ENCODE peak calls at places on chromosome 19, in nine cellular contexts. F is retina; Z is tibial artery; R is KBM-7; G is activated naive CD4-positive, alpha-beta T cell; J is adrenal gland; M is dorsolateral prefrontal cortex; E is stimulated activated naive CD4-positive, alpha-beta T cell; C is ACHN. X is an unnamed sample.

GRCh38 chr19:1501200-1501595 is 10.2 kb downstream of the REEP6 start:
- DNase-seq in F (no peak), R (no peak), G (no peak), M (no peak), J (no peak), Z (no peak), C (peak; percentile 66), E (no peak), X (no peak)

GRCh38 chr19:43534811-43535761 is 2.1 kb downstream of the ZNF575 start:
- DNase-seq in J (peak; percentile 78), M (peak; percentile 80), G (no peak), Z (peak; percentile 61), R (peak; percentile 33), F (peak; percentile 83), E (peak; percentile 5), C (peak; percentile 28), X (peak; percentile 57)

GRCh38 chr19:9139609-9140158 is 513 bp upstream of the ZNF317 start:
- DNase-seq in F (no peak), E (no peak), C (no peak), M (no peak), G (no peak), R (no peak), J (no peak), Z (no peak), X (no peak)

GRCh38 chr19:6459356-6460098 is at the start of gene SLC25A23:
- DNase-seq in Z (peak; percentile 42), R (no peak), J (peak; percentile 68), F (no peak), M (peak; percentile 53), G (no peak), C (peak; percentile 74), E (peak; percentile 68), X (peak; percentile 83)

GRCh38 chr19:23439623-23440022 is 44.4 kb upstream of the ZNF91 start:
- DNase-seq in M (no peak), Z (no peak), J (no peak), E (no peak), R (no peak), G (no peak), C (no peak), F (no peak), X (no peak)

GRCh38 chr19:39941615-39942507 is 7.4 kb upstream of the FCGBP start:
- DNase-seq in Z (peak; percentile 33), C (no peak), M (no peak), F (peak; percentile 18), J (peak; percentile 40), G (no peak), R (peak; percentile 92), E (peak; percentile 73), X (peak; percentile 39)

GRCh38 chr19:49217382-49217781 is 59.8 kb downstream of the TRPM4 start:
- DNase-seq in Z (no peak), R (no peak), M (no peak), F (no peak), E (no peak), J (no peak), C (no peak), G (no peak), X (no peak)

GRCh38 chr19:50690439-50690838 is 29.2 kb downstream of the SHANK1 start:
- DNase-seq in G (no peak), J (no peak), M (no peak), E (no peak), Z (no peak), C (no peak), F (no peak), R (no peak), X (no peak)

GRCh38 chr19:13995017-13995728 is 10.9 kb downstream of the RFX1 start:
- DNase-seq in F (no peak), Z (peak; percentile 45), C (no peak), J (no peak), R (no peak), M (peak; percentile 55), G (no peak), E (no peak), X (no peak)

GRCh38 chr19:5006201-5006600 is 37.3 kb downstream of the KDM4B start:
- DNase-seq in G (no peak), R (no peak), Z (no peak), J (peak; percentile 81), M (no peak), C (peak; percentile 23), F (no peak), E (no peak), X (no peak)

GRCh38 chr19:52227980-52228379 is 38.1 kb downstream of the PPP2R1A start:
- DNase-seq in R (no peak), F (no peak), Z (no peak), C (no peak), E (no peak), J (no peak), G (no peak), M (no peak), X (no peak)